ENCODE peak calls at places on chromosomes 2 and 18, in eight cellular contexts. One of them, this sample, is unnamed.

GRCh38 chr2:218397502-218398436 is 1.9 kb upstream of the CTDSP1 start:
- DNase-seq in foreskin fibroblast: peak
- DNase-seq in effector memory CD4-positive, alpha-beta T cell: peak
- DNase-seq in activated CD4-positive, alpha-beta T cell treated with anti-CD3 and anti-CD28 coated beads, Interleukin-2, amount 10 ng/mL, durations not matched to agents 7 days and 5 days: peak
- DNase-seq in hepatic stellate cell: peak
- DNase-seq in upper lobe of right lung: peak
- DNase-seq in occipital lobe: no peak
- DNase-seq in LoVo: peak
- DNase-seq in this sample: peak

GRCh38 chr2:3320910-3321605 is 56.6 kb downstream of the EIPR1 start:
- DNase-seq in hepatic stellate cell: no peak
- DNase-seq in LoVo: no peak
- DNase-seq in upper lobe of right lung: no peak
- DNase-seq in effector memory CD4-positive, alpha-beta T cell: no peak
- DNase-seq in occipital lobe: no peak
- DNase-seq in foreskin fibroblast: no peak
- DNase-seq in activated CD4-positive, alpha-beta T cell treated with anti-CD3 and anti-CD28 coated beads, Interleukin-2, amount 10 ng/mL, durations not matched to agents 7 days and 5 days: no peak
- DNase-seq in this sample: no peak

GRCh38 chr2:105498281-105498846 is 99.5 kb upstream of the FHL2 start:
- DNase-seq in occipital lobe: no peak
- DNase-seq in LoVo: no peak
- DNase-seq in foreskin fibroblast: no peak
- DNase-seq in activated CD4-positive, alpha-beta T cell treated with anti-CD3 and anti-CD28 coated beads, Interleukin-2, amount 10 ng/mL, durations not matched to agents 7 days and 5 days: no peak
- DNase-seq in upper lobe of right lung: no peak
- DNase-seq in hepatic stellate cell: no peak
- DNase-seq in effector memory CD4-positive, alpha-beta T cell: no peak
- DNase-seq in this sample: no peak

GRCh38 chr2:179424571-179424970 is 159.9 kb upstream of the SESTD1 start:
- DNase-seq in effector memory CD4-positive, alpha-beta T cell: no peak
- DNase-seq in LoVo: no peak
- DNase-seq in activated CD4-positive, alpha-beta T cell treated with anti-CD3 and anti-CD28 coated beads, Interleukin-2, amount 10 ng/mL, durations not matched to agents 7 days and 5 days: no peak
- DNase-seq in hepatic stellate cell: no peak
- DNase-seq in foreskin fibroblast: no peak
- DNase-seq in occipital lobe: no peak
- DNase-seq in upper lobe of right lung: no peak
- DNase-seq in this sample: no peak

GRCh38 chr18:35949903-35950627 is 22.4 kb upstream of the RMP24 start:
- DNase-seq in upper lobe of right lung: peak
- DNase-seq in activated CD4-positive, alpha-beta T cell treated with anti-CD3 and anti-CD28 coated beads, Interleukin-2, amount 10 ng/mL, durations not matched to agents 7 days and 5 days: peak
- DNase-seq in LoVo: peak
- DNase-seq in hepatic stellate cell: peak
- DNase-seq in foreskin fibroblast: peak
- DNase-seq in effector memory CD4-positive, alpha-beta T cell: peak
- DNase-seq in occipital lobe: peak
- DNase-seq in this sample: no peak

GRCh38 chr2:201680743-201681142 is 17.7 kb downstream of the MPP4 start:
- DNase-seq in foreskin fibroblast: peak
- DNase-seq in upper lobe of right lung: no peak
- DNase-seq in occipital lobe: no peak
- DNase-seq in LoVo: no peak
- DNase-seq in effector memory CD4-positive, alpha-beta T cell: no peak
- DNase-seq in hepatic stellate cell: no peak
- DNase-seq in activated CD4-positive, alpha-beta T cell treated with anti-CD3 and anti-CD28 coated beads, Interleukin-2, amount 10 ng/mL, durations not matched to agents 7 days and 5 days: peak
- DNase-seq in this sample: no peak

GRCh38 chr18:816869-817268 is 4.8 kb upstream of the YES1 start:
- DNase-seq in LoVo: no peak
- DNase-seq in activated CD4-positive, alpha-beta T cell treated with anti-CD3 and anti-CD28 coated beads, Interleukin-2, amount 10 ng/mL, durations not matched to agents 7 days and 5 days: no peak
- DNase-seq in hepatic stellate cell: no peak
- DNase-seq in effector memory CD4-positive, alpha-beta T cell: no peak
- DNase-seq in upper lobe of right lung: no peak
- DNase-seq in occipital lobe: no peak
- DNase-seq in foreskin fibroblast: no peak
- DNase-seq in this sample: no peak

GRCh38 chr18:32937007-32937540 is 164.3 kb upstream of the KLHL14 start:
- DNase-seq in effector memory CD4-positive, alpha-beta T cell: no peak
- DNase-seq in LoVo: no peak
- DNase-seq in upper lobe of right lung: no peak
- DNase-seq in hepatic stellate cell: no peak
- DNase-seq in foreskin fibroblast: no peak
- DNase-seq in occipital lobe: no peak
- DNase-seq in activated CD4-positive, alpha-beta T cell treated with anti-CD3 and anti-CD28 coated beads, Interleukin-2, amount 10 ng/mL, durations not matched to agents 7 days and 5 days: no peak
- DNase-seq in this sample: no peak

GRCh38 chr2:203915256-203915655 is 21.3 kb upstream of the ICOS start:
- DNase-seq in upper lobe of right lung: no peak
- DNase-seq in occipital lobe: no peak
- DNase-seq in effector memory CD4-positive, alpha-beta T cell: no peak
- DNase-seq in LoVo: no peak
- DNase-seq in foreskin fibroblast: peak
- DNase-seq in activated CD4-positive, alpha-beta T cell treated with anti-CD3 and anti-CD28 coated beads, Interleukin-2, amount 10 ng/mL, durations not matched to agents 7 days and 5 days: no peak
- DNase-seq in hepatic stellate cell: no peak
- DNase-seq in this sample: no peak

GRCh38 chr2:13550832-13551231 is 834.1 kb downstream of the TRIB2 start:
- DNase-seq in hepatic stellate cell: no peak
- DNase-seq in occipital lobe: no peak
- DNase-seq in activated CD4-positive, alpha-beta T cell treated with anti-CD3 and anti-CD28 coated beads, Interleukin-2, amount 10 ng/mL, durations not matched to agents 7 days and 5 days: no peak
- DNase-seq in foreskin fibroblast: no peak
- DNase-seq in LoVo: no peak
- DNase-seq in effector memory CD4-positive, alpha-beta T cell: no peak
- DNase-seq in upper lobe of right lung: no peak
- DNase-seq in this sample: no peak

GRCh38 chr2:22626621-22627020 is 758.4 kb upstream of the KLHL29 start:
- DNase-seq in hepatic stellate cell: no peak
- DNase-seq in occipital lobe: no peak
- DNase-seq in foreskin fibroblast: no peak
- DNase-seq in upper lobe of right lung: no peak
- DNase-seq in effector memory CD4-positive, alpha-beta T cell: no peak
- DNase-seq in activated CD4-positive, alpha-beta T cell treated with anti-CD3 and anti-CD28 coated beads, Interleukin-2, amount 10 ng/mL, durations not matched to agents 7 days and 5 days: no peak
- DNase-seq in LoVo: no peak
- DNase-seq in this sample: no peak

GRCh38 chr2:180971811-180972210 is 8.6 kb upstream of the UBE2E3 start:
- DNase-seq in effector memory CD4-positive, alpha-beta T cell: no peak
- DNase-seq in upper lobe of right lung: no peak
- DNase-seq in occipital lobe: no peak
- DNase-seq in foreskin fibroblast: no peak
- DNase-seq in hepatic stellate cell: no peak
- DNase-seq in LoVo: no peak
- DNase-seq in activated CD4-positive, alpha-beta T cell treated with anti-CD3 and anti-CD28 coated beads, Interleukin-2, amount 10 ng/mL, durations not matched to agents 7 days and 5 days: no peak
- DNase-seq in this sample: no peak

GRCh38 chr2:225013432-225014048 is 28.7 kb downstream of the DOCK10 start:
- DNase-seq in effector memory CD4-positive, alpha-beta T cell: no peak
- DNase-seq in foreskin fibroblast: no peak
- DNase-seq in upper lobe of right lung: no peak
- DNase-seq in LoVo: no peak
- DNase-seq in occipital lobe: no peak
- DNase-seq in hepatic stellate cell: no peak
- DNase-seq in activated CD4-positive, alpha-beta T cell treated with anti-CD3 and anti-CD28 coated beads, Interleukin-2, amount 10 ng/mL, durations not matched to agents 7 days and 5 days: no peak
- DNase-seq in this sample: no peak

GRCh38 chr18:48060947-48061346 is 130.5 kb upstream of the SMAD2 start:
- DNase-seq in occipital lobe: no peak
- DNase-seq in hepatic stellate cell: no peak
- DNase-seq in activated CD4-positive, alpha-beta T cell treated with anti-CD3 and anti-CD28 coated beads, Interleukin-2, amount 10 ng/mL, durations not matched to agents 7 days and 5 days: no peak
- DNase-seq in upper lobe of right lung: peak
- DNase-seq in foreskin fibroblast: no peak
- DNase-seq in LoVo: no peak
- DNase-seq in effector memory CD4-positive, alpha-beta T cell: no peak
- DNase-seq in this sample: no peak

GRCh38 chr2:161954103-161954502 is 119.9 kb downstream of the DPP4 start:
- DNase-seq in hepatic stellate cell: no peak
- DNase-seq in activated CD4-positive, alpha-beta T cell treated with anti-CD3 and anti-CD28 coated beads, Interleukin-2, amount 10 ng/mL, durations not matched to agents 7 days and 5 days: peak
- DNase-seq in upper lobe of right lung: no peak
- DNase-seq in LoVo: no peak
- DNase-seq in occipital lobe: no peak
- DNase-seq in foreskin fibroblast: no peak
- DNase-seq in effector memory CD4-positive, alpha-beta T cell: peak
- DNase-seq in this sample: no peak

GRCh38 chr18:9710037-9710436 is 1.9 kb downstream of the RAB31 start:
- DNase-seq in activated CD4-positive, alpha-beta T cell treated with anti-CD3 and anti-CD28 coated beads, Interleukin-2, amount 10 ng/mL, durations not matched to agents 7 days and 5 days: no peak
- DNase-seq in upper lobe of right lung: no peak
- DNase-seq in LoVo: no peak
- DNase-seq in hepatic stellate cell: no peak
- DNase-seq in foreskin fibroblast: no peak
- DNase-seq in occipital lobe: no peak
- DNase-seq in effector memory CD4-positive, alpha-beta T cell: no peak
- DNase-seq in this sample: no peak

GRCh38 chr2:68103656-68104055 is 40.9 kb upstream of the C1D start:
- DNase-seq in LoVo: no peak
- DNase-seq in effector memory CD4-positive, alpha-beta T cell: no peak
- DNase-seq in activated CD4-positive, alpha-beta T cell treated with anti-CD3 and anti-CD28 coated beads, Interleukin-2, amount 10 ng/mL, durations not matched to agents 7 days and 5 days: no peak
- DNase-seq in occipital lobe: no peak
- DNase-seq in foreskin fibroblast: peak
- DNase-seq in hepatic stellate cell: no peak
- DNase-seq in upper lobe of right lung: no peak
- DNase-seq in this sample: no peak

GRCh38 chr2:191115801-191116200 is 35.0 kb downstream of the STAT4 start:
- DNase-seq in effector memory CD4-positive, alpha-beta T cell: no peak
- DNase-seq in activated CD4-positive, alpha-beta T cell treated with anti-CD3 and anti-CD28 coated beads, Interleukin-2, amount 10 ng/mL, durations not matched to agents 7 days and 5 days: no peak
- DNase-seq in hepatic stellate cell: no peak
- DNase-seq in foreskin fibroblast: peak
- DNase-seq in LoVo: no peak
- DNase-seq in upper lobe of right lung: no peak
- DNase-seq in occipital lobe: no peak
- DNase-seq in this sample: no peak

GRCh38 chr2:65382776-65383357 is 49.5 kb downstream of the SPRED2 start:
- DNase-seq in upper lobe of right lung: peak
- DNase-seq in occipital lobe: peak
- DNase-seq in hepatic stellate cell: peak
- DNase-seq in effector memory CD4-positive, alpha-beta T cell: peak
- DNase-seq in foreskin fibroblast: peak
- DNase-seq in activated CD4-positive, alpha-beta T cell treated with anti-CD3 and anti-CD28 coated beads, Interleukin-2, amount 10 ng/mL, durations not matched to agents 7 days and 5 days: peak
- DNase-seq in LoVo: peak
- DNase-seq in this sample: peak

GRCh38 chr2:64604929-64605550 is 48.7 kb downstream of the SERTAD2 start:
- DNase-seq in occipital lobe: no peak
- DNase-seq in upper lobe of right lung: no peak
- DNase-seq in hepatic stellate cell: no peak
- DNase-seq in activated CD4-positive, alpha-beta T cell treated with anti-CD3 and anti-CD28 coated beads, Interleukin-2, amount 10 ng/mL, durations not matched to agents 7 days and 5 days: no peak
- DNase-seq in effector memory CD4-positive, alpha-beta T cell: no peak
- DNase-seq in foreskin fibroblast: peak
- DNase-seq in LoVo: no peak
- DNase-seq in this sample: no peak

GRCh38 chr2:165691615-165692014 is 102.4 kb downstream of the GALNT3 start:
- DNase-seq in occipital lobe: peak
- DNase-seq in effector memory CD4-positive, alpha-beta T cell: no peak
- DNase-seq in foreskin fibroblast: peak
- DNase-seq in upper lobe of right lung: no peak
- DNase-seq in activated CD4-positive, alpha-beta T cell treated with anti-CD3 and anti-CD28 coated beads, Interleukin-2, amount 10 ng/mL, durations not matched to agents 7 days and 5 days: no peak
- DNase-seq in hepatic stellate cell: no peak
- DNase-seq in LoVo: no peak
- DNase-seq in this sample: peak

GRCh38 chr2:62099523-62100175 is 96.3 kb upstream of the B3GNT2 start:
- DNase-seq in foreskin fibroblast: no peak
- DNase-seq in LoVo: no peak
- DNase-seq in activated CD4-positive, alpha-beta T cell treated with anti-CD3 and anti-CD28 coated beads, Interleukin-2, amount 10 ng/mL, durations not matched to agents 7 days and 5 days: no peak
- DNase-seq in effector memory CD4-positive, alpha-beta T cell: no peak
- DNase-seq in upper lobe of right lung: no peak
- DNase-seq in occipital lobe: no peak
- DNase-seq in hepatic stellate cell: no peak
- DNase-seq in this sample: no peak

GRCh38 chr18:76764296-76764901 is 58.0 kb upstream of the ZNF236 start:
- DNase-seq in hepatic stellate cell: no peak
- DNase-seq in effector memory CD4-positive, alpha-beta T cell: no peak
- DNase-seq in LoVo: no peak
- DNase-seq in activated CD4-positive, alpha-beta T cell treated with anti-CD3 and anti-CD28 coated beads, Interleukin-2, amount 10 ng/mL, durations not matched to agents 7 days and 5 days: peak
- DNase-seq in upper lobe of right lung: no peak
- DNase-seq in foreskin fibroblast: no peak
- DNase-seq in occipital lobe: no peak
- DNase-seq in this sample: no peak

GRCh38 chr2:30303094-30303493 is 71.8 kb downstream of the LBH start:
- DNase-seq in foreskin fibroblast: no peak
- DNase-seq in occipital lobe: no peak
- DNase-seq in activated CD4-positive, alpha-beta T cell treated with anti-CD3 and anti-CD28 coated beads, Interleukin-2, amount 10 ng/mL, durations not matched to agents 7 days and 5 days: no peak
- DNase-seq in effector memory CD4-positive, alpha-beta T cell: no peak
- DNase-seq in hepatic stellate cell: no peak
- DNase-seq in LoVo: no peak
- DNase-seq in upper lobe of right lung: no peak
- DNase-seq in this sample: no peak

GRCh38 chr2:65842104-65842503 is 409.7 kb upstream of the SPRED2 start:
- DNase-seq in occipital lobe: no peak
- DNase-seq in activated CD4-positive, alpha-beta T cell treated with anti-CD3 and anti-CD28 coated beads, Interleukin-2, amount 10 ng/mL, durations not matched to agents 7 days and 5 days: no peak
- DNase-seq in upper lobe of right lung: no peak
- DNase-seq in foreskin fibroblast: no peak
- DNase-seq in effector memory CD4-positive, alpha-beta T cell: no peak
- DNase-seq in hepatic stellate cell: no peak
- DNase-seq in LoVo: no peak
- DNase-seq in this sample: no peak

GRCh38 chr2:237486819-237487448 is at the start of gene MLPH:
- DNase-seq in effector memory CD4-positive, alpha-beta T cell: no peak
- DNase-seq in LoVo: peak
- DNase-seq in hepatic stellate cell: no peak
- DNase-seq in upper lobe of right lung: peak
- DNase-seq in occipital lobe: no peak
- DNase-seq in activated CD4-positive, alpha-beta T cell treated with anti-CD3 and anti-CD28 coated beads, Interleukin-2, amount 10 ng/mL, durations not matched to agents 7 days and 5 days: no peak
- DNase-seq in foreskin fibroblast: peak
- DNase-seq in this sample: no peak

GRCh38 chr2:62550466-62550865 is 44.5 kb upstream of the TMEM17 start:
- DNase-seq in LoVo: no peak
- DNase-seq in upper lobe of right lung: no peak
- DNase-seq in hepatic stellate cell: peak
- DNase-seq in effector memory CD4-positive, alpha-beta T cell: no peak
- DNase-seq in activated CD4-positive, alpha-beta T cell treated with anti-CD3 and anti-CD28 coated beads, Interleukin-2, amount 10 ng/mL, durations not matched to agents 7 days and 5 days: no peak
- DNase-seq in foreskin fibroblast: peak
- DNase-seq in occipital lobe: no peak
- DNase-seq in this sample: no peak

GRCh38 chr2:186065491-186065890 is 326.9 kb downstream of the FSIP2 start:
- DNase-seq in occipital lobe: no peak
- DNase-seq in LoVo: no peak
- DNase-seq in hepatic stellate cell: no peak
- DNase-seq in effector memory CD4-positive, alpha-beta T cell: no peak
- DNase-seq in activated CD4-positive, alpha-beta T cell treated with anti-CD3 and anti-CD28 coated beads, Interleukin-2, amount 10 ng/mL, durations not matched to agents 7 days and 5 days: no peak
- DNase-seq in foreskin fibroblast: no peak
- DNase-seq in upper lobe of right lung: no peak
- DNase-seq in this sample: no peak

GRCh38 chr2:227456141-227456540 is 15.8 kb upstream of the AGFG1 start:
- DNase-seq in foreskin fibroblast: no peak
- DNase-seq in LoVo: no peak
- DNase-seq in activated CD4-positive, alpha-beta T cell treated with anti-CD3 and anti-CD28 coated beads, Interleukin-2, amount 10 ng/mL, durations not matched to agents 7 days and 5 days: no peak
- DNase-seq in upper lobe of right lung: no peak
- DNase-seq in occipital lobe: no peak
- DNase-seq in effector memory CD4-positive, alpha-beta T cell: no peak
- DNase-seq in hepatic stellate cell: no peak
- DNase-seq in this sample: no peak

GRCh38 chr2:197707316-197708213 is 2.4 kb downstream of the MARS2 start:
- DNase-seq in upper lobe of right lung: no peak
- DNase-seq in hepatic stellate cell: peak
- DNase-seq in occipital lobe: no peak
- DNase-seq in LoVo: peak
- DNase-seq in foreskin fibroblast: peak
- DNase-seq in activated CD4-positive, alpha-beta T cell treated with anti-CD3 and anti-CD28 coated beads, Interleukin-2, amount 10 ng/mL, durations not matched to agents 7 days and 5 days: peak
- DNase-seq in effector memory CD4-positive, alpha-beta T cell: no peak
- DNase-seq in this sample: no peak

GRCh38 chr2:24489942-24490673 is 946 bp upstream of the NCOA1 start:
- DNase-seq in foreskin fibroblast: peak
- DNase-seq in occipital lobe: no peak
- DNase-seq in upper lobe of right lung: no peak
- DNase-seq in effector memory CD4-positive, alpha-beta T cell: no peak
- DNase-seq in LoVo: peak
- DNase-seq in hepatic stellate cell: peak
- DNase-seq in activated CD4-positive, alpha-beta T cell treated with anti-CD3 and anti-CD28 coated beads, Interleukin-2, amount 10 ng/mL, durations not matched to agents 7 days and 5 days: no peak
- DNase-seq in this sample: no peak

GRCh38 chr2:223945755-223946154 is 620 bp upstream of the WDFY1 start:
- DNase-seq in LoVo: no peak
- DNase-seq in occipital lobe: no peak
- DNase-seq in effector memory CD4-positive, alpha-beta T cell: no peak
- DNase-seq in hepatic stellate cell: no peak
- DNase-seq in upper lobe of right lung: no peak
- DNase-seq in foreskin fibroblast: no peak
- DNase-seq in activated CD4-positive, alpha-beta T cell treated with anti-CD3 and anti-CD28 coated beads, Interleukin-2, amount 10 ng/mL, durations not matched to agents 7 days and 5 days: peak
- DNase-seq in this sample: no peak

GRCh38 chr2:195848119-195848899 is 191.3 kb downstream of the SLC39A10 start:
- DNase-seq in activated CD4-positive, alpha-beta T cell treated with anti-CD3 and anti-CD28 coated beads, Interleukin-2, amount 10 ng/mL, durations not matched to agents 7 days and 5 days: no peak
- DNase-seq in upper lobe of right lung: no peak
- DNase-seq in occipital lobe: no peak
- DNase-seq in effector memory CD4-positive, alpha-beta T cell: no peak
- DNase-seq in hepatic stellate cell: no peak
- DNase-seq in foreskin fibroblast: peak
- DNase-seq in LoVo: no peak
- DNase-seq in this sample: no peak

GRCh38 chr18:4748975-4749374 is 293.9 kb upstream of the DLGAP1 start:
- DNase-seq in effector memory CD4-positive, alpha-beta T cell: no peak
- DNase-seq in LoVo: no peak
- DNase-seq in foreskin fibroblast: no peak
- DNase-seq in upper lobe of right lung: no peak
- DNase-seq in occipital lobe: no peak
- DNase-seq in hepatic stellate cell: no peak
- DNase-seq in activated CD4-positive, alpha-beta T cell treated with anti-CD3 and anti-CD28 coated beads, Interleukin-2, amount 10 ng/mL, durations not matched to agents 7 days and 5 days: no peak
- DNase-seq in this sample: no peak